ENCODE peak calls at places on chromosomes 2 and 18, in seven cellular contexts. J, H, M, C, B, Q and S are unnamed samples.

GRCh38 chr2:85505551-85506238 is 33.3 kb upstream of the MAT2A start:
- DNase-seq in J (no peak), C (no peak), M (no peak), Q (no peak), H (no peak), B (no peak), S (no peak)

GRCh38 chr2:227813562-227814353 is at the start of gene CCL20:
- DNase-seq in H (peak; percentile 39), M (no peak), C (no peak), J (no peak), Q (no peak), B (no peak), S (no peak)

GRCh38 chr2:44598731-44599529 is 237.2 kb downstream of the CAMKMT start:
- DNase-seq in J (no peak), M (no peak), B (no peak), Q (no peak), H (no peak), C (no peak), S (no peak)

GRCh38 chr18:8426401-8426800 is 182.8 kb upstream of the RAB12 start:
- DNase-seq in M (no peak), C (no peak), B (no peak), J (no peak), H (no peak), Q (peak; percentile 56), S (no peak)

GRCh38 chr2:191783416-191783815 is 63.5 kb downstream of the CAVIN2 start:
- DNase-seq in B (no peak), Q (no peak), M (no peak), J (no peak), H (no peak), C (no peak), S (no peak)

GRCh38 chr2:144443837-144444236 is 76.1 kb downstream of the ZEB2 start:
- DNase-seq in M (no peak), Q (no peak), B (no peak), H (no peak), C (no peak), J (no peak), S (no peak)

GRCh38 chr2:16226381-16226780 is 286.0 kb downstream of the MYCN start:
- DNase-seq in C (no peak), H (no peak), M (no peak), B (no peak), J (no peak), Q (no peak), S (no peak)

GRCh38 chr2:8319219-8319618 is 362.6 kb upstream of the ID2 start:
- DNase-seq in B (no peak), Q (no peak), M (no peak), H (peak; percentile 68), J (no peak), C (no peak), S (no peak)

GRCh38 chr2:232133078-232133477 is 171.6 kb downstream of the DIS3L2 start:
- DNase-seq in B (no peak), M (no peak), C (no peak), H (no peak), J (no peak), Q (no peak), S (no peak)

GRCh38 chr2:134593500-134593899 is 125.3 kb downstream of the TMEM163 start:
- DNase-seq in H (peak; percentile 42), J (no peak), Q (no peak), B (no peak), M (no peak), C (no peak), S (no peak)

GRCh38 chr2:227237786-227238185 is 73.4 kb downstream of the COL4A3 start:
- DNase-seq in J (no peak), B (no peak), M (no peak), C (no peak), Q (no peak), H (no peak), S (no peak)

GRCh38 chr2:239896075-239896474 is 129.1 kb downstream of the NDUFA10 start:
- DNase-seq in H (no peak), Q (no peak), M (no peak), B (no peak), J (no peak), C (peak; percentile 4), S (no peak)

GRCh38 chr2:172279843-172280242 is 147.5 kb upstream of the ITGA6 start:
- DNase-seq in J (no peak), C (no peak), B (no peak), H (peak; percentile 33), Q (no peak), M (no peak), S (no peak)

GRCh38 chr2:223956267-223956666 is 996 bp upstream of the MRPL44 start:
- DNase-seq in C (no peak), J (no peak), Q (no peak), M (no peak), H (no peak), B (no peak), S (no peak)

GRCh38 chr2:120858764-120859525 is 123.3 kb downstream of the GLI2 start:
- DNase-seq in C (no peak), B (no peak), M (no peak), J (no peak), H (no peak), Q (no peak), S (no peak)